ENCODE peak calls at places on chromosomes 6 and 20, in six cellular contexts. V, M, E, J, C and F are unnamed samples.

GRCh38 chr6:113642714-113643442 is 214.3 kb upstream of the MARCKS start:
- DNase-seq in V (no peak), M (peak; percentile 95), E (no peak), J (no peak), C (no peak), F (no peak)

GRCh38 chr6:7960141-7960540 is 49.6 kb upstream of the TXNDC5 start:
- DNase-seq in V (no peak), M (no peak), E (no peak), J (no peak), C (no peak), F (no peak)

GRCh38 chr20:64102647-64103354 is 4.6 kb downstream of the NPBWR2 start:
- DNase-seq in V (no peak), M (no peak), E (no peak), J (no peak), C (no peak), F (no peak)

GRCh38 chr20:5886788-5887187 is 63.5 kb downstream of the TRMT6 start:
- DNase-seq in V (no peak), M (no peak), E (no peak), J (no peak), C (peak; percentile 28), F (no peak)

GRCh38 chr6:107495196-107495643 is 5.3 kb downstream of the SOBP start:
- DNase-seq in V (peak; percentile 26), M (no peak), E (peak; percentile 70), J (peak; percentile 20), C (peak; percentile 67), F (no peak)

GRCh38 chr6:46288863-46289262 is 118.1 kb upstream of the ENPP5 start:
- DNase-seq in V (no peak), M (no peak), E (no peak), J (no peak), C (no peak), F (no peak)

GRCh38 chr6:34095136-34095505 is 50.8 kb downstream of the GRM4 start:
- DNase-seq in V (no peak), M (no peak), E (no peak), J (no peak), C (no peak), F (no peak)

GRCh38 chr6:56222509-56222908 is 24.9 kb downstream of the COL21A1 start:
- DNase-seq in V (no peak), M (no peak), E (no peak), J (no peak), C (no peak), F (no peak)

GRCh38 chr6:125793280-125793679 is 2.5 kb downstream of the NCOA7 start:
- DNase-seq in V (no peak), M (no peak), E (no peak), J (no peak), C (no peak), F (no peak)

GRCh38 chr20:12970372-12970821 is 38.4 kb upstream of the SPTLC3 start:
- DNase-seq in V (no peak), M (no peak), E (no peak), J (peak; percentile 20), C (no peak), F (no peak)

GRCh38 chr6:150138638-150139037 is 4.2 kb upstream of the PPP1R14C start:
- DNase-seq in V (no peak), M (no peak), E (no peak), J (no peak), C (no peak), F (no peak)

GRCh38 chr20:64114356-64114971 is 7.1 kb upstream of the NPBWR2 start:
- DNase-seq in V (no peak), M (peak; percentile 13), E (peak; percentile 42), J (no peak), C (no peak), F (no peak)

GRCh38 chr20:37095108-37095608 is 639 bp downstream of the RBL1 start:
- DNase-seq in V (no peak), M (no peak), E (no peak), J (no peak), C (peak; percentile 21), F (no peak)

GRCh38 chr20:58485326-58485725 is 29.9 kb downstream of the APCDD1L start:
- DNase-seq in V (no peak), M (no peak), E (no peak), J (no peak), C (no peak), F (no peak)

GRCh38 chr6:81204741-81205140 is 547.7 kb downstream of the TENT5A start:
- DNase-seq in V (no peak), M (no peak), E (no peak), J (no peak), C (no peak), F (no peak)

GRCh38 chr6:152609125-152609670 is 28.0 kb downstream of the SYNE1 start:
- DNase-seq in V (no peak), M (no peak), E (no peak), J (no peak), C (no peak), F (no peak)

GRCh38 chr6:1312444-1313363 is 806 bp downstream of the FOXQ1 start:
- DNase-seq in V (no peak), M (no peak), E (no peak), J (no peak), C (peak; percentile 25), F (no peak)

GRCh38 chr6:24926192-24926591 is 9.6 kb downstream of the RIPOR2 start:
- DNase-seq in V (no peak), M (no peak), E (no peak), J (no peak), C (no peak), F (no peak)

GRCh38 chr6:109449789-109450673 is 5.5 kb downstream of the MICAL1 start:
- DNase-seq in V (no peak), M (no peak), E (no peak), J (no peak), C (no peak), F (peak; percentile 90)

GRCh38 chr6:95545226-95545625 is 32.1 kb upstream of the MANEA start:
- DNase-seq in V (no peak), M (no peak), E (no peak), J (peak; percentile 78), C (no peak), F (no peak)

GRCh38 chr6:136723780-136724179 is 68.5 kb downstream of the MAP3K5 start:
- DNase-seq in V (no peak), M (no peak), E (no peak), J (no peak), C (peak; percentile 8), F (no peak)

GRCh38 chr6:3740551-3741476 is 10.7 kb downstream of the PXDC1 start:
- DNase-seq in V (no peak), M (peak; percentile 25), E (no peak), J (no peak), C (no peak), F (no peak)
- H3K4me3 ChIP-seq in V (no peak overlapping the region), M (no peak overlapping the region), E (no peak overlapping the region), J (no peak overlapping the region), C (no peak overlapping the region), F (no peak overlapping the region)

GRCh38 chr20:62937353-62938104 is 418 bp upstream of the GID8 start:
- DNase-seq in V (peak; percentile 98), M (peak; percentile 97), E (peak; percentile 98), J (peak; percentile 93), C (peak; percentile 97), F (no peak)

GRCh38 chr20:62935968-62936585 is 1.9 kb upstream of the GID8 start:
- DNase-seq in V (no peak), M (no peak), E (no peak), J (no peak), C (no peak), F (no peak)

GRCh38 chr20:62936996-62937352 is 973 bp upstream of the GID8 start:
- DNase-seq in V (no peak), M (no peak), E (no peak), J (no peak), C (peak; percentile 32), F (no peak)

GRCh38 chr20:62933966-62934365 is 4.0 kb upstream of the GID8 start:
- DNase-seq in V (no peak), M (no peak), E (no peak), J (no peak), C (no peak), F (no peak)

DNA sequence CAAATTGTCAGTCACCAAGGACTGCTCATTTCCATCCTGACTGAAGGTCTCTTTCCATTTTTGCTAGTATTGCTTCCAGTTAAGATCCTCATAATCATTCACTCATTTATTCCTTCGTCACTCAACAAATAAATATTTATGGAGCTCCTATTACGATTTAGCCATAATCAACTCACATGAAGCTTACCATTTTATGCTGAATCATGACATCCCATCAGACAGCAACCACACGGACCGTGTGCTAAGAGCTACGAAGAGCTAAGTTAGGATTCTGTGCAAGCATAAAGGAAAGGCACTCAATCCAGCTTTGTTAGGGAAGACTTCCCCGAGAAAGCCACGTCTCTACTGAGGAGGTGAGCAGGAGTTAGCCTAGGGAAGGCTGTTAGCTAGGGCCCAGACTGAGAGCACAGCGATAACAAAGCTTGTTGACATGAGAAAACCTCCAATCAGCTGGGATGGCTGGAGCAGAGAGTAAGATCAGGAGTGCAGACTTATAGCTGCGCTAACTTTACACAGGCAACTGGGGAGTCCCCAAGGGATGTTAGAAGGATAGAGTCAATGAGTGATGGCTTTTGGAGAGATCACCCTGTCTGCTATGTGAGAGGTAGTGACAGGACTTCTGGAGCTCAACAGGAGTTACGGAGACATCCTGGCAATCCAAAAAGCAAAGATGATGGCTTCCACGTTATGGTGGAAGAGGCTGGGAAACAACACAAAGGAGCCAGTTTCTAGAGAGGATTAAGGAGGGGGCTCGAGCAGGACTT is 2.6 kb upstream of the GID8 start:
- DNase-seq in V (no peak), M (no peak), E (no peak), J (no peak), C (no peak), F (no peak)
- H3K4me3 ChIP-seq in V (no peak overlapping the region), M (peak overlapping the region; percentile 89), E (no peak overlapping the region), J (no peak overlapping the region), C (no peak overlapping the region), F (peak overlapping the region; percentile 8)

DNA sequence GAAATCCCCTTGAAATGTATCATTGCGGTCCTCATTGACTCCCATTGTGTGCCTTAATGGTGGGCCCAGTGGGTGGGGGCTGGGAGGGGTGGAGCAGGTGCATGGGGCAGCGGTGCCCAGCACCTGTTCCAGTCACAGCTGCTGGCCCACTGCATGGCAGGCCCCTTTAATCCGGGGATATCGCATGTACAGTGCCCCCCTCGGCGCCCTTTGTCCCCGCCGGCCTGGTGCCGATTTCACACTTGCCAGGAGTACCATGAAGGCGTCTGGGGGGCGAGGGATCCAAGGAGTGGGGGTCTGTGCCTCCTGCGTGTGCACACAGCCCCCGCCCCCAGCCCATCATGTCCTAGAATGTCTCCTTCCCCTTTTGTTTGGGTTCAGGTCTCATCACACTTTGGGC is 2.8 kb downstream of the SNAI1 start:
- DNase-seq in V (no peak), M (no peak), E (no peak), J (no peak), C (no peak), F (no peak)
- H3K4me3 ChIP-seq in V (no peak overlapping the region), M (peak overlapping the region; percentile 59), E (peak overlapping the region; percentile 56), J (peak overlapping the region; percentile 6), C (peak overlapping the region; percentile 74), F (peak overlapping the region; percentile 44)

DNA sequence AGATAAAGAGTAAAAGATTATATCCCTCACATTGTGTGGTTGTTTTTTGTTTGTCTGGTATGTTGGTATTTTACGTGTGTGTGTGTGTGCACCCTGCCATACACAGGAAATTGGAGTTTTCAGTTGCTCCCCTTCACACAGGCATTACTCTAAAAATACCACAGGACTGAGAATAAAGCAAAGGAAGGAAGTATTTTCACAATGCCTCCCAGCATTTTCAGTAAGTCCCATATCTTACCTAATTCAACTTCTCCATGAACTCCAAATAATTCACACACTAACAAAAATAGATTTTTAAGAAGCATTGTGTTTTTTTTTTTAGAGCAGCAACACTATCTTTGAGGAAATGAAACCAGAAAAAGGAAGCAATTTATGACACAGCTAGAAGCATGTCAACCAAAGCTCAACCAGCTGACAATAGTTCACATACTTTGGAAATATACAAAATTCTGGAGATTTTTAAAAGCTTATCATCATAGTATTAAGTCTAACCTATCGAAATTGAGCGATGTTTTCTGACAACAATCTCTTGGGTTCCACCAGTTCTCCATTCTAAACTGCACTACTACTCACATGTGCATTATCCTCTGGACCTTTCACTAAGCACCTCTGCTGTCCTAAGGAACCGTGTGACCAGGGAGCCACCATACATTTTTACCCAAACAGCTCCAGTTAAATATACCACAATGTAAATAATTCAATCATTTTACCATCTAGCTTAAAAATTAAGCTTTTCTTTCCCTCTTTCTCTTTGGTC is 2.1 kb downstream of the UBE2J1 start:
- DNase-seq in V (no peak), M (no peak), E (no peak), J (no peak), C (no peak), F (no peak)
- H3K4me3 ChIP-seq in V (no peak overlapping the region), M (peak overlapping the region; percentile 64), E (peak overlapping the region; percentile 71), J (peak overlapping the region; percentile 94), C (peak overlapping the region; percentile 5), F (peak overlapping the region; percentile 70)